ENCODE peak calls at places on chromosomes 16 and 17, in seven cellular contexts. Y is AG04450, C is ascending aorta, Q is caudate nucleus, D is left ventricle myocardium inferior, L is GM23248, W is A549. I is an unnamed sample.

GRCh38 chr16:73354426-73354825 is 306.5 kb upstream of the ZFHX3 start:
- DNase-seq in Y (no peak), L (no peak), Q (no peak), D (no peak), W (no peak), C (no peak), I (no peak)

GRCh38 chr17:4584125-4584834 is at the start of gene SMTNL2:
- DNase-seq in W (peak; percentile 49), C (no peak), Q (no peak), L (peak; percentile 27), Y (no peak), D (peak; percentile 80), I (no peak)

GRCh38 chr17:44203731-44204452 is 4.2 kb upstream of the ATXN7L3 start:
- DNase-seq in Y (no peak), W (peak; percentile 64), Q (no peak), C (no peak), L (peak; percentile 74), D (no peak), I (no peak)

GRCh38 chr17:34367486-34368270 is 4.6 kb upstream of the CCL1 start:
- DNase-seq in L (no peak), C (no peak), W (no peak), Q (no peak), Y (no peak), D (no peak), I (no peak)

GRCh38 chr16:25872369-25873070 is 180.8 kb downstream of the HS3ST4 start:
- DNase-seq in L (no peak), D (no peak), Y (no peak), C (no peak), Q (no peak), W (no peak), I (no peak)

GRCh38 chr17:8836821-8837426 is 30.6 kb downstream of the PIK3R6 start:
- DNase-seq in D (no peak), W (no peak), C (peak; percentile 38), Y (no peak), Q (no peak), L (peak; percentile 21), I (no peak)

GRCh38 chr17:6567528-6568185 is 11.3 kb upstream of the PITPNM3 start:
- DNase-seq in D (no peak), W (no peak), Y (no peak), L (peak; percentile 23), Q (no peak), C (no peak), I (no peak)

GRCh38 chr16:73966851-73967250 is 329.8 kb upstream of the PSMD7 start:
- DNase-seq in D (no peak), C (no peak), Q (no peak), W (no peak), L (no peak), Y (no peak), I (no peak)

GRCh38 chr17:45230787-45231480 is 9.2 kb downstream of the FMNL1 start:
- DNase-seq in Q (no peak), C (no peak), D (peak; percentile 77), W (no peak), L (peak; percentile 85), Y (no peak), I (no peak)

GRCh38 chr16:31223044-31223443 is 6.1 kb upstream of the PYDC1 start:
- DNase-seq in D (no peak), Y (no peak), L (no peak), C (no peak), Q (no peak), W (no peak), I (no peak)

GRCh38 chr16:49510676-49511305 is 137.2 kb downstream of the C16orf78 start:
- DNase-seq in Y (no peak), L (no peak), C (no peak), D (no peak), Q (no peak), W (no peak), I (no peak)

GRCh38 chr16:27098366-27099050 is 31.8 kb downstream of the C16orf82 start:
- DNase-seq in L (no peak), Y (no peak), W (no peak), C (no peak), Q (no peak), D (no peak), I (no peak)

GRCh38 chr17:74785096-74785980 is 9.2 kb upstream of the NAT9 start:
- DNase-seq in Y (no peak), W (no peak), D (no peak), Q (no peak), C (no peak), L (no peak), I (no peak)

GRCh38 chr17:10121971-10122707 is 76.3 kb downstream of the GAS7 start:
- DNase-seq in D (peak; percentile 68), Y (no peak), C (no peak), L (no peak), Q (no peak), W (no peak), I (no peak)

GRCh38 chr16:14454391-14454790 is 175.7 kb downstream of the PARN start:
- DNase-seq in D (no peak), C (no peak), W (no peak), Q (no peak), L (peak; percentile 68), Y (peak; percentile 21), I (no peak)

DNA sequence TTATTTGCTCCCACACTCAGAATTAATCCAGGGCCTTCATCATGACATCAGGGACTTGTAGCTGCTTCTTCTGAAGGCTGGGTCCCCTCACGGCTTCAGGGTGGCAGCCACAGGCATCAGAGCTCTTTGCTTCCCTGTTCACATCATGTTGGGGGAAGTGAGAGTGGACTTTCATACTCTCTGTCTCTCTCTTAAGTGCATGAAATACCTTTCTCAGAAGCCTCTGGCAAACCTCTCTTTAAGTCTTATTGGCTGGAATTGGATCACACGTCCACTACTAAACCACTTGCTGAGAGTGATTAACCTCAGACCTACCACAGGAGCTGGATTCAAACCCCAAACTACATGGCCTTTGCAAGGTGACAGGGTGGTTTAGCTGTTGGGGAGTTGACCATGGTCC is 17.7 kb upstream of the SALL1 start:
- DNase-seq in Q (no peak), Y (no peak), L (no peak), C (no peak), W (no peak), D (no peak), I (no peak)
- H3K27ac ChIP-seq in Q (no peak overlapping the region), Y (no peak overlapping the region), L (no peak overlapping the region), C (no peak overlapping the region), W (no peak overlapping the region), D (no peak overlapping the region), I (no peak overlapping the region)

GRCh38 chr16:85227262-85227923 is 115.1 kb upstream of the CIBAR2 start:
- DNase-seq in C (no peak), D (no peak), Q (no peak), W (no peak), Y (no peak), L (no peak), I (no peak)

GRCh38 chr16:85227924-85228462 is 115.7 kb upstream of the CIBAR2 start:
- DNase-seq in W (no peak), Y (no peak), Q (peak; percentile 62), L (peak; percentile 93), C (no peak), D (no peak), I (no peak)

GRCh38 chr16:85229869-85230416 is 117.7 kb upstream of the CIBAR2 start:
- DNase-seq in L (no peak), Y (no peak), D (no peak), C (no peak), Q (no peak), W (no peak), I (no peak)

GRCh38 chr16:85228970-85229430 is 116.7 kb upstream of the CIBAR2 start:
- DNase-seq in D (no peak), Q (no peak), W (no peak), L (no peak), C (no peak), Y (no peak), I (no peak)

GRCh38 chr16:85228463-85228862 is 116.2 kb upstream of the CIBAR2 start:
- DNase-seq in Q (no peak), D (no peak), C (no peak), W (no peak), Y (no peak), L (no peak), I (no peak)
- H3K27ac ChIP-seq in Q (no peak overlapping the region), D (no peak overlapping the region), C (no peak overlapping the region), W (no peak overlapping the region), Y (peak overlapping the region; percentile 57), L (peak overlapping the region; percentile 80), I (no peak overlapping the region)

DNA sequence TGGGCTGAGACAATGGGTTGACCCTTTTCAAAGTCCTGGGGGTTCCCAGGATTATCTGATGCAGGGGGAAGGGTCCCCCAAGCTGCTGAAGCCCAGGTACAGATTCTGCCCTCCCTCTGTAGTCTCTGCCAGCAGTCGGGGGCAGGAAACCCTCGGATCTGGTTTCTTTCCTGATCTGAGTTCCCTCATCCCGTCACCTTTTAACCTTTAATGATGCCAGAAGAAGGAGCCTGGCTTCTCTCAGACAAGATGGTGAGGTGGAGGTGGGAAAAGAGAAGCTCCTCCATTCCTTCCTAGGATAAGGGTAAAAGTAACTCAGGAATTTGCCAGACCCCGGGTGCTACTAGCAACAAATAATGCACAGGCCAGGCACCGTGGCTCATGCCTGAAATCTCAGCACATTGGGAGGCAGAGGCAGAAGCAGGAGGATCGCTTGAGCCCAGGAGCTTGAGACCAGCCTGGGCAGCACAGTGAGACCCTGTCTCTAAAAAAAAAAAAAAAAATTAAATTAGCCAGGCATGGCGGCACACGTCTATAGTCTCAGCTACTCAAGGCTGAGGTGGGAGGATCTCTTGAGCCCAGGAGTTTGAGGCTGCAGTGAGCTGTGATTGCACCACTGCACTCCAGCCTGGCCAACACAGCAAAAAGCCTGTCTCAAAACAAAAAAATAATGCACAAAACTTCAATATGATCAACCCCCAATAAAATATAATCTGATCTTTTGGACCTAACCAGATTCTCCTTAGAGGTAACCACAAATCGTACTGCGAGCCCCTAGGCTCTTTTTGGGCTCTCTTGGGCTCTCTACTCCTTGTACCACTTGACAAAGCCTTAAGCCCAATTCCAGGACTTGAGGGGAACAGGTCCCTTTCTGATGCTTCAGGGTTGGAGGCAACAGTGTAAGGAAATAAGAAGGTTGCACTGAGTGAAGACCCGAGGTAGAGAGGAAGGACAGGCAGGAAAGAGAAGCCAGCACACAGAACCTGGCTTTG is 5.7 kb downstream of the CDC42EP4 start:
- DNase-seq in Y (no peak), D (no peak), L (peak; percentile 41), C (no peak), W (no peak), Q (no peak), I (no peak)
- H3K27ac ChIP-seq in Y (peak overlapping the region; percentile 93), D (peak overlapping the region; percentile 98), L (peak overlapping the region; percentile 96), C (peak overlapping the region; percentile 99), W (peak overlapping the region; percentile 96), Q (peak overlapping the region; percentile 48), I (peak overlapping the region; percentile 94)

GRCh38 chr17:16873654-16874035 is 98.3 kb downstream of the TNFRSF13B start:
- DNase-seq in W (no peak), L (no peak), D (no peak), Y (no peak), C (peak; percentile 46), Q (no peak), I (peak; percentile 7)
- H3K27ac ChIP-seq in W (peak overlapping the region; percentile 58), L (no peak overlapping the region), D (no peak overlapping the region), Y (no peak overlapping the region), C (no peak overlapping the region), Q (no peak overlapping the region), I (no peak overlapping the region)

DNA sequence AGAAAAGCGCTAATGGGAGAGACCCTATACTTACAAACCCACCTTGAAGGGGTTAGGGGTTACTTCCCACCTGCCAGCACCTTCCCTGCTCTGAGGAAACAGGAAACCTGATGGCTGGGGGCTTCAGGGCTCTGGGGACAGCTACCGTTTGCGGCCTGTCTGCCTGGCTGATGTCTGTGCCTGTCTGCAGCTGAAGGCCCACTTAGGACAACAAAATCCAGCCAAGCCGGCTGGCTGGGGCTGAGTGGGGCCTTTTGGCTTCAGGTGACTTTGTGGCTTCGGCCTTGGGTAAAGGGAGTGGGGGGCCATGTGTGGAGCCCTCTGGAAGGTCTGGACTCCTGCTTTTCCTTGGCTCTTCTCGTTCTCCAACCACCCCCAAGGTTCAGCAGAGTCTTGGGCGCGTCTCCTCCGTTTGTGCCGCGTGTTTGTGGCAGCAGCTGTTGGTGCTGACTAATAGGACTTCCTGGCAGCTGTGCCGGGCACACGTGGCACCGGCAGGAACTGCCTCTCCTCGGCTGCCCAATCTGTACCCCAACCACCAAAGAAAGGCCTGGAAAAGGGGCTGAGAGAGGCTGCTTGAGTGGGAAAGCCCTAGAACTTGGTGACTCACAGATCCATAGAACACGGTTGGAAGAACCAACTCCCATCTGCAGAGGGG is 186.7 kb downstream of the MSI2 start:
- DNase-seq in Q (peak; percentile 20), L (peak; percentile 62), Y (no peak), C (peak; percentile 77), D (peak; percentile 45), W (no peak), I (no peak)
- H3K27ac ChIP-seq in Q (peak overlapping the region; percentile 70), L (no peak overlapping the region), Y (peak overlapping the region; percentile 93), C (peak overlapping the region; percentile 61), D (peak overlapping the region; percentile 59), W (peak overlapping the region; percentile 85), I (peak overlapping the region; percentile 41)